ENCODE peak calls at places on chromosomes 5 and 9, in eight cellular contexts. One of them, this sample, is unnamed.

GRCh38 chr5:76521240-76521758 is 101.9 kb downstream of the F2RL2 start:
- DNase-seq in choroid plexus epithelial cell: peak
- DNase-seq in adrenal gland: no peak
- DNase-seq in skeletal muscle cell: peak
- DNase-seq in mucosa of descending colon: no peak
- DNase-seq in upper lobe of right lung: no peak
- DNase-seq in fibroblast of mammary gland: peak
- DNase-seq in heart left ventricle: no peak
- DNase-seq in this sample: no peak

GRCh38 chr5:142817961-142818431 is 47.8 kb downstream of the ARHGAP26 start:
- DNase-seq in choroid plexus epithelial cell: no peak
- DNase-seq in adrenal gland: no peak
- DNase-seq in skeletal muscle cell: no peak
- DNase-seq in mucosa of descending colon: peak
- DNase-seq in upper lobe of right lung: peak
- DNase-seq in fibroblast of mammary gland: no peak
- DNase-seq in heart left ventricle: no peak
- DNase-seq in this sample: no peak

GRCh38 chr5:180596115-180596667 is 4.9 kb upstream of the SCGB3A1 start:
- DNase-seq in choroid plexus epithelial cell: no peak
- DNase-seq in adrenal gland: no peak
- DNase-seq in skeletal muscle cell: no peak
- DNase-seq in mucosa of descending colon: no peak
- DNase-seq in upper lobe of right lung: no peak
- DNase-seq in fibroblast of mammary gland: no peak
- DNase-seq in heart left ventricle: no peak
- DNase-seq in this sample: no peak

GRCh38 chr9:1837453-1838084 is 177.6 kb upstream of the SMARCA2 start:
- DNase-seq in choroid plexus epithelial cell: peak
- DNase-seq in adrenal gland: peak
- DNase-seq in skeletal muscle cell: no peak
- DNase-seq in mucosa of descending colon: peak
- DNase-seq in upper lobe of right lung: no peak
- DNase-seq in fibroblast of mammary gland: peak
- DNase-seq in heart left ventricle: no peak
- DNase-seq in this sample: no peak

GRCh38 chr5:137366526-137366925 is 132.6 kb downstream of the SPOCK1 start:
- DNase-seq in choroid plexus epithelial cell: no peak
- DNase-seq in adrenal gland: no peak
- DNase-seq in skeletal muscle cell: no peak
- DNase-seq in mucosa of descending colon: no peak
- DNase-seq in upper lobe of right lung: no peak
- DNase-seq in fibroblast of mammary gland: peak
- DNase-seq in heart left ventricle: no peak
- DNase-seq in this sample: no peak

GRCh38 chr9:20582150-20582549 is 40.1 kb downstream of the MLLT3 start:
- DNase-seq in choroid plexus epithelial cell: no peak
- DNase-seq in adrenal gland: no peak
- DNase-seq in skeletal muscle cell: no peak
- DNase-seq in mucosa of descending colon: no peak
- DNase-seq in upper lobe of right lung: no peak
- DNase-seq in fibroblast of mammary gland: no peak
- DNase-seq in heart left ventricle: no peak
- DNase-seq in this sample: no peak

GRCh38 chr9:693460-694390 is 147.8 kb upstream of the DMRT1 start:
- DNase-seq in choroid plexus epithelial cell: peak
- DNase-seq in adrenal gland: peak
- DNase-seq in skeletal muscle cell: peak
- DNase-seq in mucosa of descending colon: peak
- DNase-seq in upper lobe of right lung: no peak
- DNase-seq in fibroblast of mammary gland: peak
- DNase-seq in heart left ventricle: peak
- DNase-seq in this sample: no peak

GRCh38 chr9:124389146-124389939 is 25.9 kb downstream of the PSMB7 start:
- DNase-seq in choroid plexus epithelial cell: no peak
- DNase-seq in adrenal gland: no peak
- DNase-seq in skeletal muscle cell: no peak
- DNase-seq in mucosa of descending colon: no peak
- DNase-seq in upper lobe of right lung: no peak
- DNase-seq in fibroblast of mammary gland: no peak
- DNase-seq in heart left ventricle: no peak
- DNase-seq in this sample: no peak

GRCh38 chr5:57441557-57441956 is 41.1 kb downstream of the ACTBL2 start:
- DNase-seq in choroid plexus epithelial cell: peak
- DNase-seq in adrenal gland: no peak
- DNase-seq in skeletal muscle cell: peak
- DNase-seq in mucosa of descending colon: no peak
- DNase-seq in upper lobe of right lung: no peak
- DNase-seq in fibroblast of mammary gland: peak
- DNase-seq in heart left ventricle: no peak
- DNase-seq in this sample: no peak

GRCh38 chr9:15485836-15486678 is 24.7 kb downstream of the PSIP1 start:
- DNase-seq in choroid plexus epithelial cell: peak
- DNase-seq in adrenal gland: no peak
- DNase-seq in skeletal muscle cell: no peak
- DNase-seq in mucosa of descending colon: no peak
- DNase-seq in upper lobe of right lung: no peak
- DNase-seq in fibroblast of mammary gland: peak
- DNase-seq in heart left ventricle: no peak
- DNase-seq in this sample: no peak

GRCh38 chr5:77181596-77182304 is 28.7 kb upstream of the PDE8B start:
- DNase-seq in choroid plexus epithelial cell: no peak
- DNase-seq in adrenal gland: no peak
- DNase-seq in skeletal muscle cell: no peak
- DNase-seq in mucosa of descending colon: no peak
- DNase-seq in upper lobe of right lung: no peak
- DNase-seq in fibroblast of mammary gland: no peak
- DNase-seq in heart left ventricle: no peak
- DNase-seq in this sample: no peak

GRCh38 chr9:24391095-24391494 is 154.6 kb downstream of the IZUMO3 start:
- DNase-seq in choroid plexus epithelial cell: no peak
- DNase-seq in adrenal gland: no peak
- DNase-seq in skeletal muscle cell: no peak
- DNase-seq in mucosa of descending colon: no peak
- DNase-seq in upper lobe of right lung: no peak
- DNase-seq in fibroblast of mammary gland: no peak
- DNase-seq in heart left ventricle: no peak
- DNase-seq in this sample: no peak

GRCh38 chr9:96021616-96022444 is 146.3 kb downstream of the ERCC6L2 start:
- DNase-seq in choroid plexus epithelial cell: no peak
- DNase-seq in adrenal gland: no peak
- DNase-seq in skeletal muscle cell: no peak
- DNase-seq in mucosa of descending colon: no peak
- DNase-seq in upper lobe of right lung: peak
- DNase-seq in fibroblast of mammary gland: no peak
- DNase-seq in heart left ventricle: no peak
- DNase-seq in this sample: no peak

GRCh38 chr5:83844320-83845068 is 123.8 kb upstream of the HAPLN1 start:
- DNase-seq in choroid plexus epithelial cell: peak
- DNase-seq in adrenal gland: peak
- DNase-seq in skeletal muscle cell: peak
- DNase-seq in mucosa of descending colon: peak
- DNase-seq in upper lobe of right lung: peak
- DNase-seq in fibroblast of mammary gland: peak
- DNase-seq in heart left ventricle: no peak
- DNase-seq in this sample: no peak

GRCh38 chr9:128215491-128216404 is 12.6 kb downstream of the DNM1 start:
- DNase-seq in choroid plexus epithelial cell: peak
- DNase-seq in adrenal gland: no peak
- DNase-seq in skeletal muscle cell: peak
- DNase-seq in mucosa of descending colon: no peak
- DNase-seq in upper lobe of right lung: peak
- DNase-seq in fibroblast of mammary gland: peak
- DNase-seq in heart left ventricle: no peak
- DNase-seq in this sample: no peak

GRCh38 chr5:167030500-167031120 is 1260.8 kb upstream of the WWC1 start:
- DNase-seq in choroid plexus epithelial cell: no peak
- DNase-seq in adrenal gland: peak
- DNase-seq in skeletal muscle cell: no peak
- DNase-seq in mucosa of descending colon: peak
- DNase-seq in upper lobe of right lung: no peak
- DNase-seq in fibroblast of mammary gland: peak
- DNase-seq in heart left ventricle: no peak
- DNase-seq in this sample: no peak

GRCh38 chr9:114087721-114088120 is 9.6 kb upstream of the AMBP start:
- DNase-seq in choroid plexus epithelial cell: no peak
- DNase-seq in adrenal gland: no peak
- DNase-seq in skeletal muscle cell: no peak
- DNase-seq in mucosa of descending colon: no peak
- DNase-seq in upper lobe of right lung: no peak
- DNase-seq in fibroblast of mammary gland: no peak
- DNase-seq in heart left ventricle: no peak
- DNase-seq in this sample: peak

GRCh38 chr5:146284016-146284415 is 54.6 kb upstream of the POU4F3 start:
- DNase-seq in choroid plexus epithelial cell: no peak
- DNase-seq in adrenal gland: no peak
- DNase-seq in skeletal muscle cell: no peak
- DNase-seq in mucosa of descending colon: no peak
- DNase-seq in upper lobe of right lung: no peak
- DNase-seq in fibroblast of mammary gland: no peak
- DNase-seq in heart left ventricle: no peak
- DNase-seq in this sample: no peak
- H3K4me3 ChIP-seq in choroid plexus epithelial cell: no peak
- H3K4me3 ChIP-seq in adrenal gland: no peak
- H3K4me3 ChIP-seq in skeletal muscle cell: no peak
- H3K4me3 ChIP-seq in mucosa of descending colon: no peak
- H3K4me3 ChIP-seq in upper lobe of right lung: no peak
- H3K4me3 ChIP-seq in fibroblast of mammary gland: no peak
- H3K4me3 ChIP-seq in heart left ventricle: no peak
- H3K4me3 ChIP-seq in this sample: no peak

GRCh38 chr9:70229579-70229978 is 29.2 kb upstream of the SMC5 start:
- DNase-seq in choroid plexus epithelial cell: peak
- DNase-seq in adrenal gland: no peak
- DNase-seq in skeletal muscle cell: no peak
- DNase-seq in mucosa of descending colon: no peak
- DNase-seq in upper lobe of right lung: no peak
- DNase-seq in fibroblast of mammary gland: peak
- DNase-seq in heart left ventricle: no peak
- DNase-seq in this sample: no peak
- H3K4me3 ChIP-seq in choroid plexus epithelial cell: no peak
- H3K4me3 ChIP-seq in adrenal gland: no peak
- H3K4me3 ChIP-seq in skeletal muscle cell: no peak
- H3K4me3 ChIP-seq in mucosa of descending colon: no peak
- H3K4me3 ChIP-seq in upper lobe of right lung: no peak
- H3K4me3 ChIP-seq in fibroblast of mammary gland: no peak
- H3K4me3 ChIP-seq in heart left ventricle: peak
- H3K4me3 ChIP-seq in this sample: no peak

GRCh38 chr5:123454236-123454911 is 31.2 kb upstream of the CEP120 start:
- DNase-seq in choroid plexus epithelial cell: peak
- DNase-seq in adrenal gland: no peak
- DNase-seq in skeletal muscle cell: no peak
- DNase-seq in mucosa of descending colon: no peak
- DNase-seq in upper lobe of right lung: no peak
- DNase-seq in fibroblast of mammary gland: no peak
- DNase-seq in heart left ventricle: no peak
- DNase-seq in this sample: no peak
- H3K4me3 ChIP-seq in choroid plexus epithelial cell: no peak
- H3K4me3 ChIP-seq in adrenal gland: no peak
- H3K4me3 ChIP-seq in skeletal muscle cell: no peak
- H3K4me3 ChIP-seq in mucosa of descending colon: no peak
- H3K4me3 ChIP-seq in upper lobe of right lung: no peak
- H3K4me3 ChIP-seq in fibroblast of mammary gland: no peak
- H3K4me3 ChIP-seq in heart left ventricle: no peak
- H3K4me3 ChIP-seq in this sample: no peak

DNA sequence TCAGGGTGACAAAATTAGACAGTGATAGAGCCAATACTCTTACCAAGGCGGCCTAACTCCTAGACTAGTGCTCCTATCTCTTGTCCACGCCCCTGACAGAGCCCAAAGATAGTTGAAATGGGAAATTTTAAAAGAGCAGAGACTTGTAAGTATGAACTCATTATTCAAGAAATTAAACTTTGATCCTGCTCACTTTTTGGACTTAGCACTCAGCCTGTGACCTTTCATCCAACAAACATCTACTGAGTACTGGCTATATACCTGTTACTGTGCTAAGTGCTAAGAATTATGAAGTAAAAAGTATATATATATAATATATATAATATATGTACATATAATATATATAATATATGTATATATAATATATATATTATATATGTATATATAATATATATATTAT is 1.2 kb downstream of the INVS start:
- DNase-seq in choroid plexus epithelial cell: no peak
- DNase-seq in adrenal gland: no peak
- DNase-seq in skeletal muscle cell: no peak
- DNase-seq in mucosa of descending colon: no peak
- DNase-seq in upper lobe of right lung: no peak
- DNase-seq in fibroblast of mammary gland: no peak
- DNase-seq in heart left ventricle: no peak
- DNase-seq in this sample: no peak
- H3K4me3 ChIP-seq in choroid plexus epithelial cell: no peak
- H3K4me3 ChIP-seq in adrenal gland: no peak
- H3K4me3 ChIP-seq in skeletal muscle cell: peak
- H3K4me3 ChIP-seq in mucosa of descending colon: no peak
- H3K4me3 ChIP-seq in upper lobe of right lung: peak
- H3K4me3 ChIP-seq in fibroblast of mammary gland: peak
- H3K4me3 ChIP-seq in heart left ventricle: peak
- H3K4me3 ChIP-seq in this sample: no peak

GRCh38 chr5:56414056-56414455 is 180.9 kb upstream of the ANKRD55 start:
- DNase-seq in choroid plexus epithelial cell: no peak
- DNase-seq in adrenal gland: no peak
- DNase-seq in skeletal muscle cell: no peak
- DNase-seq in mucosa of descending colon: no peak
- DNase-seq in upper lobe of right lung: no peak
- DNase-seq in fibroblast of mammary gland: peak
- DNase-seq in heart left ventricle: no peak
- DNase-seq in this sample: no peak

GRCh38 chr5:56410696-56411095 is 177.6 kb upstream of the ANKRD55 start:
- DNase-seq in choroid plexus epithelial cell: no peak
- DNase-seq in adrenal gland: no peak
- DNase-seq in skeletal muscle cell: no peak
- DNase-seq in mucosa of descending colon: no peak
- DNase-seq in upper lobe of right lung: no peak
- DNase-seq in fibroblast of mammary gland: no peak
- DNase-seq in heart left ventricle: no peak
- DNase-seq in this sample: no peak

GRCh38 chr5:56419667-56420066 is 186.5 kb upstream of the ANKRD55 start:
- DNase-seq in choroid plexus epithelial cell: no peak
- DNase-seq in adrenal gland: no peak
- DNase-seq in skeletal muscle cell: no peak
- DNase-seq in mucosa of descending colon: no peak
- DNase-seq in upper lobe of right lung: no peak
- DNase-seq in fibroblast of mammary gland: no peak
- DNase-seq in heart left ventricle: no peak
- DNase-seq in this sample: no peak

GRCh38 chr5:56412601-56413379 is 179.7 kb upstream of the ANKRD55 start:
- DNase-seq in choroid plexus epithelial cell: peak
- DNase-seq in adrenal gland: peak
- DNase-seq in skeletal muscle cell: no peak
- DNase-seq in mucosa of descending colon: peak
- DNase-seq in upper lobe of right lung: peak
- DNase-seq in fibroblast of mammary gland: no peak
- DNase-seq in heart left ventricle: peak
- DNase-seq in this sample: peak

GRCh38 chr5:56415356-56415765 is 182.2 kb upstream of the ANKRD55 start:
- DNase-seq in choroid plexus epithelial cell: peak
- DNase-seq in adrenal gland: peak
- DNase-seq in skeletal muscle cell: peak
- DNase-seq in mucosa of descending colon: peak
- DNase-seq in upper lobe of right lung: no peak
- DNase-seq in fibroblast of mammary gland: no peak
- DNase-seq in heart left ventricle: peak
- DNase-seq in this sample: peak
- H3K4me3 ChIP-seq in choroid plexus epithelial cell: no peak
- H3K4me3 ChIP-seq in adrenal gland: no peak
- H3K4me3 ChIP-seq in skeletal muscle cell: no peak
- H3K4me3 ChIP-seq in mucosa of descending colon: no peak
- H3K4me3 ChIP-seq in upper lobe of right lung: no peak
- H3K4me3 ChIP-seq in fibroblast of mammary gland: no peak
- H3K4me3 ChIP-seq in heart left ventricle: no peak
- H3K4me3 ChIP-seq in this sample: no peak

This sample was measured in spleen.